ENCODE peak calls at places on chromosomes 7 and 10, in ten cellular contexts. One of them, this sample, is unnamed. For H3K4me1, the result is how much of the 10 kb centered on the place peaks cover.

GRCh38 chr10:13877154-13877909 is 290.6 kb downstream of the PRPF18 start:
- DNase-seq in heart left ventricle: no peak
- DNase-seq in cardiac muscle cell: no peak
- DNase-seq in breast epithelium: peak
- DNase-seq in colonic mucosa: peak
- DNase-seq in pancreas: no peak
- DNase-seq in gastrocnemius medialis: peak
- DNase-seq in CD8-positive, alpha-beta memory T cell: no peak
- DNase-seq in adrenal gland: no peak
- DNase-seq in fibroblast of lung: peak
- DNase-seq in this sample: peak

GRCh38 chr7:64951250-64951848 is 39.5 kb downstream of the ZNF117 start:
- DNase-seq in adrenal gland: no peak
- DNase-seq in cardiac muscle cell: peak
- DNase-seq in fibroblast of lung: peak
- DNase-seq in gastrocnemius medialis: no peak
- DNase-seq in CD8-positive, alpha-beta memory T cell: no peak
- DNase-seq in pancreas: no peak
- DNase-seq in breast epithelium: no peak
- DNase-seq in heart left ventricle: no peak
- DNase-seq in colonic mucosa: no peak
- DNase-seq in this sample: peak

GRCh38 chr10:103550229-103550628 is 56.7 kb downstream of the NEURL1 start:
- DNase-seq in gastrocnemius medialis: no peak
- DNase-seq in colonic mucosa: no peak
- DNase-seq in adrenal gland: no peak
- DNase-seq in pancreas: no peak
- DNase-seq in breast epithelium: no peak
- DNase-seq in fibroblast of lung: no peak
- DNase-seq in heart left ventricle: no peak
- DNase-seq in cardiac muscle cell: no peak
- DNase-seq in CD8-positive, alpha-beta memory T cell: no peak
- DNase-seq in this sample: no peak

GRCh38 chr7:373818-374705 is 84.1 kb downstream of the FOXL3 start:
- DNase-seq in adrenal gland: peak
- DNase-seq in pancreas: no peak
- DNase-seq in colonic mucosa: no peak
- DNase-seq in fibroblast of lung: no peak
- DNase-seq in cardiac muscle cell: no peak
- DNase-seq in breast epithelium: peak
- DNase-seq in CD8-positive, alpha-beta memory T cell: peak
- DNase-seq in gastrocnemius medialis: no peak
- DNase-seq in heart left ventricle: no peak
- DNase-seq in this sample: peak

GRCh38 chr10:81548160-81548559 is 326.8 kb upstream of the NRG3 start:
- DNase-seq in breast epithelium: no peak
- DNase-seq in CD8-positive, alpha-beta memory T cell: no peak
- DNase-seq in heart left ventricle: no peak
- DNase-seq in adrenal gland: no peak
- DNase-seq in fibroblast of lung: no peak
- DNase-seq in colonic mucosa: no peak
- DNase-seq in pancreas: no peak
- DNase-seq in gastrocnemius medialis: no peak
- DNase-seq in cardiac muscle cell: peak
- DNase-seq in this sample: no peak

GRCh38 chr10:70063418-70064098 is 10.9 kb downstream of the MACROH2A2 start:
- DNase-seq in heart left ventricle: no peak
- DNase-seq in breast epithelium: no peak
- DNase-seq in colonic mucosa: no peak
- DNase-seq in gastrocnemius medialis: no peak
- DNase-seq in pancreas: no peak
- DNase-seq in adrenal gland: no peak
- DNase-seq in cardiac muscle cell: no peak
- DNase-seq in fibroblast of lung: no peak
- DNase-seq in CD8-positive, alpha-beta memory T cell: no peak
- DNase-seq in this sample: no peak

GRCh38 chr7:121109145-121109544 is 120.6 kb downstream of the CPED1 start:
- DNase-seq in gastrocnemius medialis: no peak
- DNase-seq in heart left ventricle: no peak
- DNase-seq in fibroblast of lung: no peak
- DNase-seq in cardiac muscle cell: no peak
- DNase-seq in adrenal gland: no peak
- DNase-seq in colonic mucosa: no peak
- DNase-seq in breast epithelium: no peak
- DNase-seq in pancreas: no peak
- DNase-seq in CD8-positive, alpha-beta memory T cell: no peak
- DNase-seq in this sample: no peak

GRCh38 chr7:157405914-157406810 is 69.4 kb downstream of the DNAJB6 start:
- DNase-seq in gastrocnemius medialis: peak
- DNase-seq in fibroblast of lung: no peak
- DNase-seq in pancreas: no peak
- DNase-seq in breast epithelium: no peak
- DNase-seq in CD8-positive, alpha-beta memory T cell: peak
- DNase-seq in adrenal gland: peak
- DNase-seq in heart left ventricle: peak
- DNase-seq in cardiac muscle cell: no peak
- DNase-seq in colonic mucosa: no peak
- DNase-seq in this sample: peak

GRCh38 chr10:119679480-119679829 is 28.3 kb downstream of the BAG3 start:
- DNase-seq in pancreas: no peak
- DNase-seq in adrenal gland: no peak
- DNase-seq in breast epithelium: no peak
- DNase-seq in colonic mucosa: no peak
- DNase-seq in CD8-positive, alpha-beta memory T cell: no peak
- DNase-seq in fibroblast of lung: no peak
- DNase-seq in heart left ventricle: no peak
- DNase-seq in cardiac muscle cell: no peak
- DNase-seq in gastrocnemius medialis: no peak
- DNase-seq in this sample: no peak
- H3K4me1 ChIP-seq in pancreas: under half
- H3K4me1 ChIP-seq in adrenal gland: under half
- H3K4me1 ChIP-seq in breast epithelium: under half
- H3K4me1 ChIP-seq in colonic mucosa: under half
- H3K4me1 ChIP-seq in CD8-positive, alpha-beta memory T cell: under half
- H3K4me1 ChIP-seq in fibroblast of lung: under half
- H3K4me1 ChIP-seq in heart left ventricle: under half
- H3K4me1 ChIP-seq in cardiac muscle cell: under half
- H3K4me1 ChIP-seq in gastrocnemius medialis: half or more
- H3K4me1 ChIP-seq in this sample: under half

GRCh38 chr7:106049139-106049725 is 62.9 kb downstream of the SYPL1 start:
- DNase-seq in cardiac muscle cell: no peak
- DNase-seq in heart left ventricle: no peak
- DNase-seq in adrenal gland: no peak
- DNase-seq in fibroblast of lung: no peak
- DNase-seq in breast epithelium: no peak
- DNase-seq in CD8-positive, alpha-beta memory T cell: no peak
- DNase-seq in pancreas: no peak
- DNase-seq in gastrocnemius medialis: no peak
- DNase-seq in colonic mucosa: no peak
- DNase-seq in this sample: no peak
- H3K4me1 ChIP-seq in cardiac muscle cell: under half
- H3K4me1 ChIP-seq in heart left ventricle: under half
- H3K4me1 ChIP-seq in adrenal gland: under half
- H3K4me1 ChIP-seq in fibroblast of lung: under half
- H3K4me1 ChIP-seq in breast epithelium: under half
- H3K4me1 ChIP-seq in CD8-positive, alpha-beta memory T cell: under half
- H3K4me1 ChIP-seq in pancreas: under half
- H3K4me1 ChIP-seq in gastrocnemius medialis: under half
- H3K4me1 ChIP-seq in colonic mucosa: under half
- H3K4me1 ChIP-seq in this sample: under half

GRCh38 chr7:110803602-110804143 is 287.3 kb upstream of the LRRN3 start:
- DNase-seq in CD8-positive, alpha-beta memory T cell: no peak
- DNase-seq in gastrocnemius medialis: no peak
- DNase-seq in heart left ventricle: no peak
- DNase-seq in cardiac muscle cell: no peak
- DNase-seq in breast epithelium: no peak
- DNase-seq in pancreas: no peak
- DNase-seq in adrenal gland: no peak
- DNase-seq in colonic mucosa: no peak
- DNase-seq in fibroblast of lung: no peak
- DNase-seq in this sample: no peak
- H3K4me1 ChIP-seq in CD8-positive, alpha-beta memory T cell: under half
- H3K4me1 ChIP-seq in gastrocnemius medialis: under half
- H3K4me1 ChIP-seq in heart left ventricle: under half
- H3K4me1 ChIP-seq in cardiac muscle cell: under half
- H3K4me1 ChIP-seq in breast epithelium: under half
- H3K4me1 ChIP-seq in pancreas: under half
- H3K4me1 ChIP-seq in adrenal gland: under half
- H3K4me1 ChIP-seq in colonic mucosa: under half
- H3K4me1 ChIP-seq in fibroblast of lung: under half
- H3K4me1 ChIP-seq in this sample: under half

GRCh38 chr7:130145424-130146106 is 59.6 kb downstream of the TMEM209 start:
- DNase-seq in gastrocnemius medialis: no peak
- DNase-seq in breast epithelium: no peak
- DNase-seq in fibroblast of lung: no peak
- DNase-seq in colonic mucosa: no peak
- DNase-seq in adrenal gland: no peak
- DNase-seq in CD8-positive, alpha-beta memory T cell: no peak
- DNase-seq in heart left ventricle: no peak
- DNase-seq in pancreas: no peak
- DNase-seq in cardiac muscle cell: no peak
- DNase-seq in this sample: peak
- H3K4me1 ChIP-seq in gastrocnemius medialis: under half
- H3K4me1 ChIP-seq in breast epithelium: under half
- H3K4me1 ChIP-seq in fibroblast of lung: under half
- H3K4me1 ChIP-seq in colonic mucosa: under half
- H3K4me1 ChIP-seq in adrenal gland: under half
- H3K4me1 ChIP-seq in CD8-positive, alpha-beta memory T cell: under half
- H3K4me1 ChIP-seq in heart left ventricle: under half
- H3K4me1 ChIP-seq in pancreas: under half
- H3K4me1 ChIP-seq in cardiac muscle cell: under half
- H3K4me1 ChIP-seq in this sample: under half

DNA sequence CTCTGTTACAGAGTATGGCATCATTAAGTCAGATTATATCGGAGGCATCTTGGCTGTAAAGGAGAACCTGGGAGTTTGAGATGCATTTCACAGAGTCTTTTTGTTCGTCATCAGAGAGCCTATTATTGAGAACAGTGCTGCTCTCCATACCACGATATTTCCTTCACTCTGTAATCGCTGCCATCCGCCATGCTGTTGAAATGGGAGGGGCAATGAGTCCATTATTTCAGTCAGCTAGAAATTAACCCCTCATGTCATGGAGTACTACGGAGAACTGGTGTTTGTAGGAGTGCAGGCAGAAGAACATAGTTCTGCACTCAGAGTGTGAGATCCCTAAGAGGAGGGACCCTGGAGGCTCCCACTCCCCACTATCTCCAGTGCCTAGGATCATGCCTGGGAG is 59.2 kb downstream of the SLC16A12 start:
- DNase-seq in fibroblast of lung: no peak
- DNase-seq in CD8-positive, alpha-beta memory T cell: no peak
- DNase-seq in adrenal gland: no peak
- DNase-seq in cardiac muscle cell: no peak
- DNase-seq in pancreas: no peak
- DNase-seq in breast epithelium: no peak
- DNase-seq in heart left ventricle: no peak
- DNase-seq in colonic mucosa: no peak
- DNase-seq in gastrocnemius medialis: no peak
- DNase-seq in this sample: no peak
- H3K4me1 ChIP-seq in fibroblast of lung: under half
- H3K4me1 ChIP-seq in CD8-positive, alpha-beta memory T cell: under half
- H3K4me1 ChIP-seq in adrenal gland: under half
- H3K4me1 ChIP-seq in cardiac muscle cell: half or more
- H3K4me1 ChIP-seq in pancreas: under half
- H3K4me1 ChIP-seq in breast epithelium: under half
- H3K4me1 ChIP-seq in heart left ventricle: half or more
- H3K4me1 ChIP-seq in colonic mucosa: under half
- H3K4me1 ChIP-seq in gastrocnemius medialis: under half
- H3K4me1 ChIP-seq in this sample: under half

DNA sequence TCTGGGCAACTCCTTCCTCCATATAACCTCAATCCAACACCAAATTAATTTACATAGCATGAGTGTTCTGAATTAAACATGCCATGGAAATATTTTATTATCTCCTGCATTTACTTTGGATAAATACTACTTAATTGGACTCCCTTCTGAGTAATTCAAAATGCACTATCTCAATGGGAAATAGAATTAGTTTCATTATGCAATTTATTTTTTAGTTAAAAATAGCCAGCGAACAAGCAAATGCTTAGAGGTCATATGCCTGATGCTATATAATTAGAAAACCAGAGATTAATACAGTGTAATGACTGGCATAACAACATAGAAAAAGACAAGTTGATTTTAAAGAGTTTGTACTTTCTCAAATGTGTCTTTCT is 161.0 kb upstream of the LAMB4 start:
- DNase-seq in heart left ventricle: no peak
- DNase-seq in cardiac muscle cell: no peak
- DNase-seq in breast epithelium: no peak
- DNase-seq in adrenal gland: no peak
- DNase-seq in CD8-positive, alpha-beta memory T cell: no peak
- DNase-seq in pancreas: no peak
- DNase-seq in colonic mucosa: no peak
- DNase-seq in fibroblast of lung: no peak
- DNase-seq in gastrocnemius medialis: no peak
- DNase-seq in this sample: no peak
- H3K4me1 ChIP-seq in heart left ventricle: under half
- H3K4me1 ChIP-seq in cardiac muscle cell: under half
- H3K4me1 ChIP-seq in breast epithelium: under half
- H3K4me1 ChIP-seq in adrenal gland: under half
- H3K4me1 ChIP-seq in CD8-positive, alpha-beta memory T cell: under half
- H3K4me1 ChIP-seq in pancreas: under half
- H3K4me1 ChIP-seq in colonic mucosa: under half
- H3K4me1 ChIP-seq in fibroblast of lung: under half
- H3K4me1 ChIP-seq in gastrocnemius medialis: under half
- H3K4me1 ChIP-seq in this sample: under half

GRCh38 chr7:143485091-143485490 is 7.4 kb downstream of the TAS2R41 start:
- DNase-seq in CD8-positive, alpha-beta memory T cell: no peak
- DNase-seq in gastrocnemius medialis: no peak
- DNase-seq in adrenal gland: no peak
- DNase-seq in pancreas: no peak
- DNase-seq in heart left ventricle: no peak
- DNase-seq in fibroblast of lung: no peak
- DNase-seq in cardiac muscle cell: no peak
- DNase-seq in colonic mucosa: no peak
- DNase-seq in breast epithelium: no peak
- DNase-seq in this sample: no peak
- H3K4me1 ChIP-seq in CD8-positive, alpha-beta memory T cell: under half
- H3K4me1 ChIP-seq in gastrocnemius medialis: under half
- H3K4me1 ChIP-seq in adrenal gland: under half
- H3K4me1 ChIP-seq in pancreas: under half
- H3K4me1 ChIP-seq in heart left ventricle: under half
- H3K4me1 ChIP-seq in fibroblast of lung: under half
- H3K4me1 ChIP-seq in cardiac muscle cell: under half
- H3K4me1 ChIP-seq in colonic mucosa: under half
- H3K4me1 ChIP-seq in breast epithelium: under half
- H3K4me1 ChIP-seq in this sample: under half